ENCODE peak calls at places on chromosomes 13 and 19, in nine cellular contexts. B, H, A, W, P, K, E, R and N are unnamed samples.

GRCh38 chr19:3075605-3076431 is 13.5 kb upstream of the TLE5 start:
- DNase-seq in R (no peak), A (no peak), B (no peak), E (peak), K (no peak), W (no peak), H (peak), P (peak), N (peak)

GRCh38 chr13:81377926-81378325 is 1037.0 kb upstream of the SPRY2 start:
- DNase-seq in A (no peak), R (no peak), B (no peak), H (no peak), W (no peak), K (no peak), E (no peak), P (no peak), N (no peak)

GRCh38 chr13:60716296-60716695 is 319.3 kb downstream of the TDRD3 start:
- DNase-seq in B (no peak), A (no peak), P (no peak), K (no peak), E (no peak), H (no peak), W (no peak), R (no peak), N (no peak)

GRCh38 chr13:45048890-45049407 is 59.6 kb downstream of the GPALPP1 start:
- DNase-seq in P (no peak), H (no peak), R (no peak), K (no peak), A (no peak), E (no peak), B (no peak), W (no peak), N (peak)

GRCh38 chr13:112722433-112723250 is 32.8 kb downstream of the ATP11A start:
- DNase-seq in B (peak), W (peak), R (peak), E (peak), K (no peak), H (no peak), P (no peak), A (no peak), N (peak)

GRCh38 chr13:61852116-61852515 is 436.5 kb upstream of the PCDH20 start:
- DNase-seq in A (no peak), K (no peak), W (no peak), B (no peak), H (no peak), E (no peak), R (no peak), P (no peak), N (no peak)

GRCh38 chr13:60627071-60627686 is 230.2 kb downstream of the TDRD3 start:
- DNase-seq in W (peak), E (no peak), P (no peak), A (no peak), H (peak), B (no peak), R (no peak), K (no peak), N (no peak)

GRCh38 chr13:76019421-76020044 is 383.4 kb downstream of the LMO7 start:
- DNase-seq in A (no peak), R (no peak), H (no peak), K (peak), B (no peak), E (no peak), W (no peak), P (no peak), N (no peak)

GRCh38 chr19:51179297-51179696 is 37.2 kb downstream of the SIGLEC7 start:
- DNase-seq in E (no peak), A (no peak), W (no peak), P (no peak), R (no peak), B (no peak), K (no peak), H (no peak), N (no peak)

GRCh38 chr13:20157387-20157786 is 3.5 kb downstream of the GJA3 start:
- DNase-seq in P (no peak), E (no peak), B (no peak), R (no peak), A (no peak), W (no peak), H (no peak), K (no peak), N (no peak)

GRCh38 chr13:95564948-95565347 is 12.4 kb downstream of the CLDN10 start:
- DNase-seq in W (peak), E (no peak), H (no peak), K (no peak), B (no peak), P (no peak), R (no peak), A (peak), N (no peak)

GRCh38 chr13:75151081-75151643 is 330.8 kb downstream of the TBC1D4 start:
- DNase-seq in A (no peak), K (no peak), E (no peak), B (no peak), H (no peak), W (no peak), R (no peak), P (no peak), N (no peak)

GRCh38 chr13:39684531-39685137 is 29.2 kb downstream of the COG6 start:
- DNase-seq in B (no peak), W (peak), A (no peak), K (no peak), E (peak), P (peak), H (peak), R (no peak), N (peak)

GRCh38 chr19:33702606-33703437 is 81.1 kb downstream of the CHST8 start:
- DNase-seq in E (no peak), K (peak), P (no peak), B (no peak), W (no peak), R (no peak), H (no peak), A (no peak), N (no peak)

GRCh38 chr13:92938481-92939020 is 288.1 kb upstream of the GPC6 start:
- DNase-seq in R (no peak), W (no peak), H (no peak), A (no peak), K (no peak), E (no peak), P (no peak), B (no peak), N (no peak)

GRCh38 chr19:3576696-3577443 is 4.1 kb downstream of the HMG20B start:
- DNase-seq in R (no peak), B (no peak), E (no peak), P (no peak), A (no peak), H (peak), W (peak), K (peak), N (no peak)

GRCh38 chr19:51136891-51137551 is 5.1 kb upstream of the SIGLEC7 start:
- DNase-seq in B (no peak), H (no peak), K (no peak), A (no peak), R (no peak), W (no peak), P (no peak), E (no peak), N (no peak)

GRCh38 chr13:50236898-50237318 is 221.7 kb downstream of the KCNRG start:
- DNase-seq in P (no peak), K (no peak), A (no peak), E (no peak), R (no peak), H (peak), B (no peak), W (peak), N (no peak)

GRCh38 chr19:41702208-41702651 is 6.2 kb upstream of the CEACAM5 start:
- DNase-seq in P (no peak), W (peak), A (peak), K (no peak), H (no peak), B (no peak), R (peak), E (no peak), N (no peak)

GRCh38 chr19:23949611-23950010 is 34.9 kb downstream of the ZNF726 start:
- DNase-seq in K (no peak), P (no peak), R (no peak), B (no peak), W (no peak), A (no peak), E (no peak), H (no peak), N (no peak)

GRCh38 chr13:94384217-94384905 is 95.1 kb downstream of the DCT start:
- DNase-seq in A (no peak), H (no peak), W (no peak), K (no peak), E (no peak), R (no peak), B (no peak), P (no peak), N (no peak)

GRCh38 chr13:106151056-106151699 is 384.3 kb downstream of the EFNB2 start:
- DNase-seq in K (no peak), W (peak), A (peak), P (no peak), B (peak), R (peak), H (no peak), E (no peak), N (no peak)

GRCh38 chr13:109699628-109700071 is 86.7 kb downstream of the IRS2 start:
- DNase-seq in A (no peak), H (no peak), W (no peak), E (peak), K (no peak), R (peak), P (no peak), B (no peak), N (peak)

GRCh38 chr19:54169149-54169731 is 3.7 kb downstream of the TMC4 start:
- DNase-seq in K (no peak), W (no peak), B (no peak), P (no peak), E (no peak), H (no peak), A (no peak), R (no peak), N (no peak)

GRCh38 chr19:39433480-39434079 is 2.2 kb downstream of the RPS16 start:
- DNase-seq in A (no peak), B (no peak), R (no peak), K (no peak), P (no peak), W (no peak), H (no peak), E (no peak), N (no peak)

GRCh38 chr13:107681611-107682010 is 533.7 kb downstream of the LIG4 start:
- DNase-seq in K (no peak), H (no peak), B (no peak), A (no peak), E (no peak), R (no peak), P (no peak), W (no peak), N (no peak)

GRCh38 chr13:105969761-105970160 is 565.7 kb downstream of the EFNB2 start:
- DNase-seq in K (no peak), R (no peak), B (no peak), W (peak), E (no peak), A (no peak), P (no peak), H (no peak), N (no peak)

GRCh38 chr13:110471156-110471832 is 90.2 kb downstream of the RAB20 start:
- DNase-seq in A (no peak), H (peak), E (no peak), W (no peak), P (no peak), K (no peak), R (peak), B (no peak), N (no peak)

GRCh38 chr19:33471111-33471996 is 50.2 kb downstream of the PEPD start:
- DNase-seq in R (peak), B (no peak), K (no peak), W (no peak), E (no peak), A (no peak), P (no peak), H (no peak), N (no peak)

GRCh38 chr19:1259873-1260748 is 9.0 kb upstream of the CIRBP start:
- DNase-seq in H (peak), W (no peak), E (no peak), R (no peak), B (no peak), K (no peak), A (no peak), P (peak), N (no peak)

GRCh38 chr19:38912600-38913514 is 871 bp upstream of the CCER2 start:
- DNase-seq in A (no peak), K (no peak), E (no peak), P (no peak), H (no peak), W (no peak), B (no peak), R (no peak), N (no peak)